ENCODE peak calls at places on chromosomes 4 and X, in six cellular contexts. I, X, F, K, Y and P are unnamed samples.

GRCh38 chr4:15149842-15150592 is 147.7 kb downstream of the CPEB2 start:
- DNase-seq in I (peak), X (peak), F (peak), K (peak), Y (peak), P (peak)

GRCh38 chr4:5371415-5372190 is 320.3 kb downstream of the STK32B start:
- DNase-seq in I (no peak), X (no peak), F (no peak), K (peak), Y (no peak), P (no peak)

GRCh38 chrX:16828126-16828908 is 41.8 kb downstream of the RBBP7 start:
- DNase-seq in I (no peak), X (no peak), F (peak), K (peak), Y (peak), P (peak)

GRCh38 chr4:145868637-145869409 is 69.8 kb downstream of the ZNF827 start:
- DNase-seq in I (no peak), X (no peak), F (no peak), K (peak), Y (no peak), P (no peak)

GRCh38 chr4:9968472-9968871 is 52.8 kb downstream of the SLC2A9 start:
- DNase-seq in I (no peak), X (no peak), F (no peak), K (no peak), Y (no peak), P (no peak)

GRCh38 chr4:141158219-141158618 is 24.9 kb upstream of the RNF150 start:
- DNase-seq in I (no peak), X (no peak), F (peak), K (peak), Y (no peak), P (no peak)

GRCh38 chr4:144178414-144178813 is 37.9 kb upstream of the GYPA start:
- DNase-seq in I (no peak), X (no peak), F (peak), K (peak), Y (no peak), P (no peak)

GRCh38 chrX:44061940-44062339 is 88.8 kb upstream of the NDP start:
- DNase-seq in I (no peak), X (no peak), F (no peak), K (no peak), Y (no peak), P (no peak)

GRCh38 chr4:153153339-153153851 is 50.8 kb upstream of the TRIM2 start:
- DNase-seq in I (no peak), X (peak), F (no peak), K (peak), Y (peak), P (peak)

GRCh38 chrX:103730746-103731508 is 20.2 kb downstream of the TMEM31 start:
- DNase-seq in I (no peak), X (no peak), F (peak), K (peak), Y (no peak), P (no peak)

GRCh38 chr4:13980317-13980716 is 352.8 kb upstream of the BOD1L1 start:
- DNase-seq in I (no peak), X (no peak), F (peak), K (peak), Y (no peak), P (no peak)

GRCh38 chrX:76517544-76517943 is 90.0 kb downstream of the MAGEE1 start:
- DNase-seq in I (no peak), X (no peak), F (no peak), K (no peak), Y (no peak), P (no peak)

GRCh38 chr4:153577053-153577452 is 107.0 kb upstream of the TLR2 start:
- DNase-seq in I (no peak), X (peak), F (no peak), K (no peak), Y (peak), P (no peak)

GRCh38 chr4:130478406-130478805 is 1382.5 kb downstream of the C4orf33 start:
- DNase-seq in I (no peak), X (no peak), F (peak), K (peak), Y (no peak), P (no peak)

GRCh38 chr4:96102541-96103018 is 262.7 kb downstream of the PDHA2 start:
- DNase-seq in I (no peak), X (no peak), F (peak), K (peak), Y (no peak), P (no peak)

GRCh38 chrX:34918856-34919255 is 23.7 kb upstream of the FAM47B start:
- DNase-seq in I (no peak), X (no peak), F (peak), K (peak), Y (no peak), P (peak)

GRCh38 chrX:114210879-114211278 is 373.0 kb upstream of the HTR2C start:
- DNase-seq in I (no peak), X (no peak), F (no peak), K (no peak), Y (no peak), P (no peak)

GRCh38 chrX:88937616-88938015 is 190.6 kb downstream of the CPXCR1 start:
- DNase-seq in I (no peak), X (no peak), F (no peak), K (no peak), Y (no peak), P (no peak)

GRCh38 chr4:136495076-136495475 is 1037.2 kb downstream of the PCDH18 start:
- DNase-seq in I (no peak), X (no peak), F (no peak), K (no peak), Y (no peak), P (no peak)

GRCh38 chr4:90078440-90078839 is 48.8 kb upstream of the CCSER1 start:
- DNase-seq in I (no peak), X (no peak), F (no peak), K (no peak), Y (no peak), P (no peak)

GRCh38 chr4:82981116-82981515 is 29.5 kb downstream of the LIN54 start:
- DNase-seq in I (no peak), X (no peak), F (no peak), K (no peak), Y (no peak), P (no peak)

GRCh38 chrX:76555816-76556215 is 128.3 kb downstream of the MAGEE1 start:
- DNase-seq in I (no peak), X (no peak), F (peak), K (peak), Y (no peak), P (no peak)

GRCh38 chr4:138485498-138485897 is 243.3 kb upstream of the SLC7A11 start:
- DNase-seq in I (no peak), X (no peak), F (no peak), K (no peak), Y (no peak), P (no peak)

GRCh38 chrX:108268434-108269080 is 169.7 kb downstream of the COL4A6 start:
- DNase-seq in I (no peak), X (no peak), F (peak), K (peak), Y (no peak), P (peak)

GRCh38 chr4:172515266-172515879 is 653.2 kb upstream of the GALNT7 start:
- DNase-seq in I (no peak), X (no peak), F (peak), K (peak), Y (no peak), P (no peak)

GRCh38 chrX:134172588-134173259 is 64.3 kb upstream of the CCDC160 start:
- DNase-seq in I (peak), X (peak), F (no peak), K (no peak), Y (peak), P (peak)

GRCh38 chr4:136829298-136829697 is 703.0 kb downstream of the PCDH18 start:
- DNase-seq in I (no peak), X (no peak), F (no peak), K (no peak), Y (no peak), P (no peak)

GRCh38 chr4:113678651-113679050 is 82.9 kb downstream of the CAMK2D start:
- DNase-seq in I (no peak), X (no peak), F (peak), K (peak), Y (no peak), P (no peak)

GRCh38 chr4:185549095-185549494 is 13.8 kb upstream of the PDLIM3 start:
- DNase-seq in I (no peak), X (no peak), F (peak), K (no peak), Y (no peak), P (no peak)

GRCh38 chr4:42568610-42569207 is 88.2 kb downstream of the ATP8A1 start:
- DNase-seq in I (peak), X (no peak), F (peak), K (peak), Y (peak), P (peak)

GRCh38 chrX:93673869-93674271 is at the start of gene FAM133A:
- DNase-seq in I (no peak), X (no peak), F (peak), K (peak), Y (no peak), P (no peak)

GRCh38 chr4:146222313-146222712 is 8.0 kb downstream of the REELD1 start:
- DNase-seq in I (no peak), X (no peak), F (peak), K (peak), Y (no peak), P (no peak)

DNA sequence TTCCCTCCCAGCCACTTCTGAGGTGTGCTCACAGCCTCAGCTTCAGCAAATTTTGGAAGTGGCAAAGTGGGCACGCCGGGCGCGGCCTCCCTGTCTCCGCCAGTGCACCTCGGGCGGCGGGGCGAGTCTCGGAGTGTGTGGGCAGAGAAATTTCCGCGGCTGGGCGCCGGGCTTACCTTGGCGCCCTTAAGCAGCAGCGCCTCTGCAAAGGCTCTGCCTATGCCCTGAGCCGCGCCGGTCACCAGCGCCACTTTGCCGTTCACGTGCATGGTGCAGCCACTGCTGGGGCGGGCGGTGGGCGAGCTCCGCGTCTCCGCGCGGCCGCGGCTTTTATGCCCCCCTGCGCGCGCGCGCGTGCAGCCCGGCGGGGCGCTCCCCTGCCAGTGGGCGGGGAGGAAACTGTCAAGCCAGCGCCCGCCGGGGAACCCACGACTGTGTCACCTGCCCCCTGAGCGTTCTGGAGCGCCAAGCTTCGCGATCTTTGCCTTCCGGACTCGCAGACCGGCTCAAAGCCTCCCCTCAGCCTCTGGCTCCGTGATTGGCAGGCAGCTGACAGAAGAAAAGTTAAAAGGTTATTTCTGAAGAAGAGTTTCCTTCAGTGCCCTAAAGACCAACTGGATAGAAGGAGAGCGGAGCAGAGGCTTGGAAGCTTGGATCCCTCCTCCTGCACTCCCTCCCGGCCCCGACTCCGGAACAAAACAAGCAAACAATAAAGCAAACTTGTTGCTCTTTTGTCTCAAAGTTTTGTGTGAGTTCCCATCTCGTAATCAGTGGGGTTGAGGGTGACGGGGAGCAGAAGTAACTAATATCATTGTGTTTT is at the start of gene HPGD:
- DNase-seq in I (no peak), X (peak), F (no peak), K (peak), Y (peak), P (peak)
- H3K4me3 ChIP-seq in I (peak), X (peak), F (peak), K (peak), Y (peak), P (no peak)

GRCh38 chr4:86441175-86441960 is 81.5 kb upstream of the MAPK10 start:
- DNase-seq in I (no peak), X (no peak), F (peak), K (peak), Y (no peak), P (no peak)
- H3K4me3 ChIP-seq in I (no peak), X (no peak), F (no peak), K (no peak), Y (no peak), P (no peak)

DNA sequence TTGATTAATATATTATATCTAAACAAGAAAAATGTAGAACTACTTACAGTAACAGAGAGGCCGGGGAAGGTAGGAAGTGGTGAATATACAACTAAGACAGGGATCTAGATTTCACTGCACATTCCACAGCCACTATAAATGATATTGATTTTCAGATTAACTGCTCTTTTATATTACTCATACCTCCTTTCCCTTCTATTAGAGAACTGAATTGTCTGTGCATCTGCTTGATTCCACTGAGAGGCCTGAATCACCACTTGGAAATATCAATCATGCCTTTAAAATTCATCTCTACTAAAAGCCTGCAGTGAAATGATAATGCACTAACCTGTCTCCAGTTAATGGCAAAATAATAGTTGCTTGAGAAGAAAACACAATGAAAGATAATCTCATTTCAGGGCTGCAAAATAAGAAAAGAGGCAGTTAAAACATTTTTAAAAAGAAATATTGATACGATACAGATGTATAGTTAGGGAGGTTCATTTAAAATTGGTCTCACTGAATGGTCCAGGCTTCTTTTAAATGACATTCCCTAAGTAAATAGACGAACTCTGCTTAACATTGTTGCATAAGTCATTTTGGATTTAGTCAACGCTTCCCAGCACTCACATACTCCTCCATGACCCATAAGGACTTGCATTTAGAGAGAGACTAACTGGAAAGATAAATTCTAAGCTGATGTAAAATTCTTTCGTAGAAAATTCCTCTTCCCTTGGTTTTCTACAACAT is 3.8 kb downstream of the ANTXR2 start:
- DNase-seq in I (no peak), X (no peak), F (no peak), K (peak), Y (no peak), P (no peak)
- H3K4me3 ChIP-seq in I (no peak), X (no peak), F (no peak), K (peak), Y (no peak), P (no peak)

DNA sequence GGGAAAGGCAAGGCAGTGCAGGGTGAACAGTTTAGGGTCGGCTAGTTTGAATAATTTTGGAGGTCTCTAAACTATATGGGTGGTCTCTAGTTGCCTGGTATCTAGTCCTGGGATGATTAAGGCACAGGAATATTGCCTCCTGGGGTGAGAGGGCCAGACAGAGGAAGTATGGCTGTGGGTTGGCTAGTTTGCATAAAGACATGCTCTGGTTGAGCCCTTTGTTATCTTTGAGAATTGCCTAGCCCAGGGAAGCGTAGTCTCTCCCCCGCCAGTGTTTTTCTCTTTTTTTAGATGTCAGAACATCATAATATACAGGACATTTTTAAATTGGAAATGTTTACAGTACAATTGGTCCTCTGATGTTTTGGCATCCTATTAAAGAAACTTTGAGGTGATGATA is 163.5 kb downstream of the PWWP3B start:
- DNase-seq in I (no peak), X (no peak), F (no peak), K (no peak), Y (no peak), P (no peak)
- H3K4me3 ChIP-seq in I (no peak), X (no peak), F (no peak), K (no peak), Y (no peak), P (no peak)

GRCh38 chrX:71911023-71911730 is 532 bp downstream of the NHSL2 start:
- DNase-seq in I (no peak), X (peak), F (no peak), K (peak), Y (peak), P (peak)
- H3K4me3 ChIP-seq in I (peak), X (no peak), F (peak), K (no peak), Y (peak), P (no peak)

DNA sequence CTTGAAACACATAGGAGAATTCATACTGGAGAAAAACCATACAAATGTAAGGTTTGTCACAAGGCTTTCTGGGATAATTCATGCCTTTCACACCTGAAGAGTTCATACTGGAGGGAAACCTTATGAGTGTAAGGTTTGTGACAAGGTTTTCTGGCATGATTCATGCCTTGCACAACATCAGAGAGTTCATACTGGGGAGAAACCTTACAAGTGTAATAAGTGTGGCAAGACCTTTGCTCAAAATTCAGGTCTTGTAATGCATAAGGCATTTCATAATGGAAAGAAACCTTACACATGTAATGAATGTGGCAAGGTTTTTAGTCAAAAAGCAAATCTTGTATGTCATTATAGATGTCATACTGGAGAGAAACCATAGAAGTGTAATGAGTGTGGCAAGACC is 58.8 kb upstream of the ENPEP start:
- DNase-seq in I (no peak), X (no peak), F (no peak), K (no peak), Y (no peak), P (no peak)
- H3K4me3 ChIP-seq in I (no peak), X (no peak), F (no peak), K (no peak), Y (no peak), P (no peak)

GRCh38 chrX:21658152-21658737 is at the start of gene KLHL34:
- DNase-seq in I (no peak), X (peak), F (no peak), K (no peak), Y (peak), P (no peak)
- H3K4me3 ChIP-seq in I (peak), X (no peak), F (no peak), K (no peak), Y (no peak), P (no peak)

GRCh38 chrX:23784487-23785301 is 1.7 kb downstream of the SAT1 start:
- DNase-seq in I (no peak), X (no peak), F (peak), K (peak), Y (no peak), P (peak)
- H3K4me3 ChIP-seq in I (peak), X (no peak), F (peak), K (peak), Y (no peak), P (no peak)

GRCh38 chrX:41176263-41176662 is 91.0 kb downstream of the USP9X start:
- DNase-seq in I (no peak), X (no peak), F (no peak), K (no peak), Y (no peak), P (no peak)

GRCh38 chrX:41178201-41178600 is 93.0 kb downstream of the USP9X start:
- DNase-seq in I (no peak), X (no peak), F (no peak), K (no peak), Y (no peak), P (no peak)

GRCh38 chrX:41177297-41177696 is 92.1 kb downstream of the USP9X start:
- DNase-seq in I (no peak), X (no peak), F (no peak), K (no peak), Y (no peak), P (no peak)

GRCh38 chrX:41184312-41184711 is 99.1 kb downstream of the USP9X start:
- DNase-seq in I (no peak), X (no peak), F (no peak), K (no peak), Y (no peak), P (no peak)

DNA sequence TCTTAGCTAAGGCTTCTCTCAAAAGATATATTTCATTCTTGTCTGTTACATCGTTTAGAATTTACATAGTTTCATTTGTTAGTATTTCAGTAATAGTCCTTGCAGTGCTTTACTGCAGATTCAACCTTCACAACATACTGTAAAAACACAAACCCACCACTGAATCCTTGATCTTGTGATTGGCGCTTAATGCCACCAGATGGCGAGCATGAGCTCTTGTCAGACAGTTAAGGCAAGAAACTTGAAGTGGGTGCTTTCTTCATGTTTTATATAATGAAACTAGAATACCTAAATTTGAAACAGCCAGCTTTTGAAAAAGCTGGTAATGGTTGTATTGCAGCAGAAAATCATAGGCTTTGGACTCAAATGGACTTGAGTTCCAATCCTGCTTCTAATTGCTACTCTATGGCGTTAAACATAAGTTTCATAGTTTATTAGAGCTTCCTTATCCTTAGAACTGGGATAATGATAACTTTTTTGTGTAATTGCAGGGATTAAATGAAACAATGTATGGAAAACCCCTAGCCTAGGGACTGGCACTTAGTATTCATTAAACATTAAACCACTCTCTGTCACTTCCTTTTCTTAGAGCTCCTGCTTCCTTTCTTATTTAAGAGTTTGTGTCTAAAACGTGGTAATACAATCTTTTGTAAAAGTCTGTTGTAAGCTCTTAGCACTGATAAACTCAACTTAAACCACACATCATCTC is 95.1 kb downstream of the USP9X start:
- DNase-seq in I (peak), X (no peak), F (peak), K (peak), Y (peak), P (peak)
- H3K4me3 ChIP-seq in I (no peak), X (no peak), F (no peak), K (no peak), Y (no peak), P (no peak)